ENCODE peak calls at places on chromosomes 4 and X, in nine cellular contexts. F, M, A, D, Y, U, B, Q and O are unnamed samples. For H3K36me3, the result is how much of the 10 kb centered on the place peaks cover.

GRCh38 chrX:35711281-35711680 is 86.9 kb upstream of the MAGEB16 start:
- DNase-seq in U (no peak), D (no peak), M (no peak), Y (no peak), F (no peak), B (no peak), Q (no peak), A (peak), O (no peak)

GRCh38 chrX:40471965-40472648 is 108.7 kb upstream of the ATP6AP2 start:
- DNase-seq in B (peak), F (peak), D (peak), Q (peak), U (peak), Y (no peak), A (peak), M (peak), O (peak)

GRCh38 chr4:175947117-175947722 is 118.4 kb upstream of the WDR17 start:
- DNase-seq in A (peak), Q (no peak), B (no peak), M (no peak), U (no peak), Y (no peak), D (no peak), F (no peak), O (peak)

GRCh38 chrX:117215683-117216082 is 752.9 kb upstream of the CT83 start:
- DNase-seq in Q (no peak), M (no peak), F (no peak), A (no peak), B (no peak), Y (no peak), U (no peak), D (no peak), O (no peak)

GRCh38 chrX:24027985-24028384 is 999 bp upstream of the KLHL15 start:
- DNase-seq in D (no peak), M (no peak), B (no peak), Q (no peak), A (no peak), U (no peak), F (no peak), Y (no peak), O (no peak)

GRCh38 chr4:84378983-84379382 is 120.1 kb downstream of the NKX6-1 start:
- DNase-seq in Y (no peak), U (no peak), D (no peak), M (no peak), B (no peak), F (no peak), Q (no peak), A (no peak), O (no peak)

GRCh38 chrX:22534643-22535042 is 261.9 kb downstream of the CBLL2 start:
- DNase-seq in F (no peak), Q (no peak), A (peak), M (peak), Y (peak), U (no peak), B (no peak), D (peak), O (peak)

GRCh38 chr4:80259012-80259411 is 7.5 kb upstream of the FGF5 start:
- DNase-seq in B (no peak), A (no peak), Y (no peak), D (no peak), M (no peak), U (no peak), F (no peak), Q (no peak), O (no peak)

GRCh38 chrX:134604701-134605271 is 53.5 kb downstream of the PLAC1 start:
- DNase-seq in Y (peak), Q (peak), A (no peak), U (no peak), B (no peak), F (peak), D (no peak), M (no peak), O (peak)

GRCh38 chr4:116391020-116391419 is 694.4 kb downstream of the TRAM1L1 start:
- DNase-seq in Q (no peak), M (no peak), A (no peak), U (no peak), B (no peak), Y (no peak), D (no peak), F (no peak), O (no peak)

GRCh38 chrX:110420771-110421498 is 62.3 kb downstream of the RTL9 start:
- DNase-seq in F (no peak), B (no peak), D (no peak), Y (no peak), A (no peak), M (no peak), U (no peak), Q (no peak), O (no peak)

GRCh38 chrX:29746326-29746725 is 469.0 kb upstream of the MAGEB2 start:
- DNase-seq in Y (no peak), F (no peak), U (no peak), D (no peak), M (no peak), B (no peak), Q (no peak), A (peak), O (no peak)

GRCh38 chr4:131974730-131975129 is 1174.4 kb upstream of the PCDH10 start:
- DNase-seq in Q (no peak), M (no peak), B (no peak), D (no peak), A (no peak), U (no peak), Y (no peak), F (no peak), O (no peak)

GRCh38 chr4:140069068-140069467 is 84.9 kb downstream of the MAML3 start:
- DNase-seq in Y (peak), F (peak), B (no peak), M (peak), U (no peak), Q (peak), A (no peak), D (no peak), O (peak)

GRCh38 chrX:109270580-109271484 is 211.1 kb downstream of the GUCY2F start:
- DNase-seq in B (no peak), Q (no peak), Y (no peak), U (peak), F (peak), A (peak), M (no peak), D (no peak), O (peak)

GRCh38 chr4:152255437-152255836 is 280.5 kb downstream of the FBXW7 start:
- DNase-seq in U (peak), B (no peak), D (no peak), M (no peak), F (no peak), A (peak), Q (no peak), Y (no peak), O (peak)

GRCh38 chr4:4781936-4782754 is 77.3 kb upstream of the MSX1 start:
- DNase-seq in Q (no peak), B (peak), M (no peak), Y (no peak), D (no peak), F (no peak), A (no peak), U (no peak), O (peak)

GRCh38 chrX:42442745-42443144 is 335.2 kb downstream of the PPP1R2C start:
- DNase-seq in U (no peak), A (no peak), M (no peak), D (no peak), B (no peak), F (no peak), Q (no peak), Y (no peak), O (no peak)

GRCh38 chr4:111228874-111229273 is 606.0 kb upstream of the PITX2 start:
- DNase-seq in M (no peak), B (no peak), A (no peak), Q (no peak), D (no peak), Y (no peak), F (no peak), U (no peak), O (peak)

GRCh38 chrX:53486285-53486684 is 52.1 kb upstream of the HSD17B10 start:
- DNase-seq in F (no peak), D (no peak), Q (no peak), A (no peak), Y (no peak), M (no peak), U (no peak), B (no peak), O (no peak)

GRCh38 chrX:9163153-9163790 is 129.3 kb upstream of the FAM9B start:
- DNase-seq in F (no peak), A (no peak), Q (no peak), U (no peak), Y (no peak), B (no peak), M (no peak), D (no peak), O (peak)

GRCh38 chrX:137031517-137032377 is 2.0 kb downstream of the GPR101 start:
- DNase-seq in B (peak), A (peak), F (no peak), D (no peak), M (no peak), Y (no peak), Q (no peak), U (peak), O (peak)

GRCh38 chr4:121677524-121677923 is 19.3 kb downstream of the ANXA5 start:
- DNase-seq in Y (no peak), M (no peak), A (no peak), B (no peak), F (no peak), D (no peak), Q (no peak), U (no peak), O (no peak)

GRCh38 chrX:115560978-115561604 is at the start of gene PLS3:
- DNase-seq in M (peak), A (peak), U (no peak), D (peak), B (peak), Q (peak), Y (peak), F (peak), O (peak)

GRCh38 chr4:98510757-98511517 is 147.5 kb downstream of the TSPAN5 start:
- DNase-seq in M (no peak), A (peak), Q (no peak), D (no peak), B (no peak), U (no peak), Y (no peak), F (no peak), O (peak)

GRCh38 chrX:41084044-41084359 is 1.2 kb upstream of the USP9X start:
- DNase-seq in M (no peak), D (no peak), Y (no peak), Q (no peak), U (no peak), A (no peak), F (no peak), B (no peak), O (no peak)

GRCh38 chr4:7960790-7961655 is 21.4 kb upstream of the AFAP1 start:
- DNase-seq in M (peak), Q (peak), F (no peak), B (peak), A (no peak), U (peak), Y (no peak), D (no peak), O (peak)

GRCh38 chr4:30839583-30840520 is 119.7 kb downstream of the PCDH7 start:
- DNase-seq in B (no peak), D (no peak), Q (no peak), M (no peak), A (peak), F (no peak), Y (no peak), U (no peak), O (peak)

GRCh38 chrX:14029039-14029424 is 660 bp downstream of the GEMIN8 start:
- DNase-seq in B (peak), U (no peak), Y (no peak), D (no peak), M (no peak), A (no peak), Q (no peak), F (no peak), O (no peak)

GRCh38 chr4:20839957-20840356 is 139.7 kb downstream of the PACRGL start:
- DNase-seq in U (no peak), M (no peak), Q (no peak), Y (no peak), D (no peak), B (no peak), A (peak), F (no peak), O (peak)

GRCh38 chrX:117093319-117093718 is 630.5 kb upstream of the CT83 start:
- DNase-seq in B (no peak), F (no peak), A (no peak), M (no peak), U (no peak), Q (no peak), Y (no peak), D (no peak), O (no peak)

GRCh38 chr4:185566972-185567749 is 31.9 kb upstream of the PDLIM3 start:
- DNase-seq in F (no peak), B (no peak), U (no peak), D (peak), A (peak), Y (peak), M (peak), Q (no peak), O (peak)

GRCh38 chr4:105978684-105979296 is 83.5 kb downstream of the NPNT start:
- DNase-seq in A (peak), F (no peak), M (no peak), Y (no peak), B (no peak), Q (no peak), D (peak), U (no peak), O (peak)

GRCh38 chr4:26263165-26263564 is 57.6 kb upstream of the RBPJ start:
- DNase-seq in Q (no peak), Y (no peak), F (no peak), A (no peak), U (no peak), M (no peak), B (peak), D (no peak), O (peak)

GRCh38 chr4:83109480-83110221 is 4.9 kb downstream of the PLAC8 start:
- DNase-seq in U (no peak), B (peak), A (no peak), Q (peak), M (peak), D (no peak), F (peak), Y (peak), O (peak)

GRCh38 chr4:85807247-85807915 is 332.4 kb downstream of the ARHGAP24 start:
- DNase-seq in B (no peak), D (peak), Q (no peak), F (no peak), U (no peak), A (peak), M (no peak), Y (peak), O (no peak)

DNA sequence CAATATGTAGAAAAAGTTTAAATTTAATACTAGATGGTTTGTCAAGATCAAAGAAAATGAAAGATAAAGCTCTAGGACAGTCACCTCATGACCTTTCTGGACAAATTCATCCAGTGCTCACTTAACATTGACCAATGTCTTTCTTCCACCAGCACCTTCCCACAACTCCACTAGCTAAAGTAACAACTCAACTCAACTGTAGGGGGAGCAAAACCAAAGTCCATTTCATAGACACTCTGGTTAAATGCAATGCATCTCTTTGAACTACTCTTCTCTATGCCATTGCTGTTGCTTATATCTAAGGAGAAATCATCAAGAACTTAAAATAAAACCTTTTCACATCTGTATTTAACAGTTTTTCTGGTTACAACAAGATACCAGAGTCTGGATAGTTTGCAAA is 25.1 kb downstream of the UGT2B4 start:
- DNase-seq in Q (no peak), B (peak), M (no peak), A (no peak), F (no peak), D (no peak), Y (no peak), U (no peak), O (no peak)
- TF ChIP-seq CTCF in Q (no peak), B (no peak), M (no peak), A (no peak), F (no peak), D (no peak), Y (no peak), U (no peak), O (no peak)

GRCh38 chr4:1943928-1944327 is 64.8 kb downstream of the NELFA start:
- DNase-seq in D (no peak), B (no peak), Q (no peak), M (no peak), A (no peak), Y (no peak), F (no peak), U (no peak), O (no peak)
- H3K36me3 ChIP-seq in D (half or more), B (half or more), Q (half or more), M (under half), A (under half), Y (under half), F (half or more), U (under half), O (under half)

GRCh38 chr4:88792821-88793220 is 95.2 kb upstream of the NAP1L5 start:
- DNase-seq in D (no peak), U (no peak), Y (no peak), M (no peak), A (peak), B (no peak), F (no peak), Q (no peak), O (no peak)
- H3K4me3 ChIP-seq in D (no peak), U (no peak), Y (no peak), M (no peak), A (no peak), B (no peak), F (no peak), Q (no peak), O (no peak)

GRCh38 chr4:46931981-46932380 is 22.9 kb upstream of the COX7B2 start:
- DNase-seq in B (no peak), D (peak), M (no peak), U (peak), F (no peak), Y (no peak), Q (no peak), A (peak), O (peak)
- TF ChIP-seq CTCF in B (peak), D (peak), M (peak), U (peak), F (no peak), Y (peak), Q (no peak), A (peak), O (peak)

GRCh38 chr4:112649055-112649408 is 12.1 kb downstream of the LARP7 start:
- DNase-seq in D (no peak), M (no peak), B (no peak), U (no peak), F (no peak), Y (no peak), A (no peak), Q (no peak), O (no peak)

GRCh38 chr4:112646632-112647537 is 9.9 kb downstream of the LARP7 start:
- DNase-seq in F (no peak), U (no peak), M (no peak), Q (no peak), A (no peak), D (no peak), Y (no peak), B (no peak), O (no peak)

GRCh38 chr4:112647785-112648184 is 10.8 kb downstream of the LARP7 start:
- DNase-seq in F (no peak), D (no peak), U (no peak), B (no peak), M (no peak), Q (no peak), Y (no peak), A (peak), O (no peak)

GRCh38 chr4:112650332-112650731 is 13.4 kb downstream of the LARP7 start:
- DNase-seq in B (no peak), F (no peak), U (no peak), Y (no peak), Q (no peak), A (no peak), D (no peak), M (no peak), O (no peak)

GRCh38 chr4:112648263-112649054 is 11.5 kb downstream of the LARP7 start:
- DNase-seq in D (no peak), F (no peak), B (no peak), Q (no peak), U (no peak), M (no peak), A (no peak), Y (no peak), O (no peak)
- H3K36me3 ChIP-seq in D (half or more), F (half or more), B (half or more), Q (half or more), U (under half), M (under half), A (under half), Y (half or more), O (under half)

DNA sequence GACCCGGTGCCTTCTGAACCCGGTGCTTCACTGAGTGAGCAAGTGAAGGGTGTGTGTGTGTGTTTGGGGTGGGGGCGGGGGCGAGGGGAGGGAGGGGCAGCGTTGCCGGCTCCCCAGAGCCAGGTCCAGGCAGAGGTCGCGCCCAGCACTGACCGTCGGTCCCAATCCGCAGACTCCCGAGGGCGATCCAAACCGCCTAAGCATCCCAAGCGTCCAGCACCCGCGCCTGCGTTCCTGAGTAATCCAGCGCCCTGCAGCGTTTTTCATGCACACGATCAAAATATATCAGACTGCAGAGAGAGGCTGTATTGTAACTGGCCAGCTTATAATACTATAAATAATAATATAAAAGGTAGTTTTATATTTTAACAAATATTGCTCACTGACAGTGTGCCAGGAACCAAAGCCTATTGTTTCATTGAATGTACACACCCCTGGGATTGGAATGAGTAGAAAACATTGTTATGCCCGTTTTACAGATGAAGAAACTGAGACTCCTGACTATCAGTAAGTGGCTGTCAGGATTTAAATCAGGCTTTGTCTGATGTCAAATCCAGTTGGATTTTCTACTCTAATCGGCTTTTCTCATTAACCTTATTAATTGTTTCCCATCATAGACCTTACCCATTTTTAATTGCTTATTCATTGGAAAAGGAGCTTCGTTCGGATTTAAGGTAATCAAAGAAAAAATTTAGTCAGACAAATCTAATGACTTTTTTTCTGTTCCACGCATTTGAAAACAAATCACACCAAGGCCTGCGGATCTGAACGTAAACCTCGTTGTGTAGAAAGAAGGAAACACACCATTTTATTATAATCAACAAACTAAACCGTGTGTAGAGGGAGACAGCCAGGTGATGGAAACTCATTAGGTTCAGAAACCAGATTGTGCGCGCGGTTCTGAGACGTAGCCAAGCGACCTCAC is 4.0 kb upstream of the NKX3-2 start:
- DNase-seq in F (no peak), B (peak), D (no peak), Y (no peak), M (no peak), A (no peak), Q (no peak), U (no peak), O (no peak)
- H3K4me3 ChIP-seq in F (peak), B (peak), D (peak), Y (peak), M (no peak), A (peak), Q (no peak), U (peak), O (no peak)

GRCh38 chr4:36244257-36245084 is at the start of gene ARAP2:
- DNase-seq in B (peak), M (peak), Y (peak), U (no peak), Q (peak), F (peak), A (no peak), D (peak), O (peak)
- TF ChIP-seq CTCF in B (no peak), M (no peak), Y (peak), U (no peak), Q (no peak), F (no peak), A (no peak), D (no peak), O (no peak)

GRCh38 chr4:103085555-103086196 is 9.1 kb upstream of the SLC9B2 start:
- DNase-seq in Y (no peak), F (no peak), B (no peak), U (no peak), A (no peak), D (no peak), Q (no peak), M (no peak), O (no peak)
- H3K36me3 ChIP-seq in Y (half or more), F (half or more), B (half or more), U (under half), A (under half), D (half or more), Q (half or more), M (under half), O (under half)